ENCODE peak calls at places on chromosomes 3 and 15, in six cellular contexts. Y, R, E, T, F and K are unnamed samples.

GRCh38 chr3:52099006-52099405 is 42.6 kb upstream of the DUSP7 start:
- DNase-seq in Y (no peak), R (no peak), E (no peak), T (no peak), F (peak), K (no peak)

GRCh38 chr3:46467562-46467961 is 2.9 kb upstream of the LTF start:
- DNase-seq in Y (no peak), R (no peak), E (no peak), T (no peak), F (no peak), K (no peak)

GRCh38 chr3:81914254-81914653 is 152.8 kb upstream of the GBE1 start:
- DNase-seq in Y (no peak), R (no peak), E (no peak), T (no peak), F (no peak), K (no peak)

GRCh38 chr3:13887746-13888300 is 8.0 kb upstream of the WNT7A start:
- DNase-seq in Y (no peak), R (no peak), E (no peak), T (no peak), F (no peak), K (no peak)

GRCh38 chr3:54905230-54905888 is 22.5 kb downstream of the LRTM1 start:
- DNase-seq in Y (no peak), R (no peak), E (no peak), T (no peak), F (no peak), K (no peak)

GRCh38 chr3:123311201-123311600 is 109.5 kb downstream of the SEC22A start:
- DNase-seq in Y (no peak), R (no peak), E (no peak), T (no peak), F (no peak), K (no peak)

GRCh38 chr15:47384316-47384715 is 333.0 kb upstream of the SEMA6D start:
- DNase-seq in Y (no peak), R (no peak), E (no peak), T (no peak), F (no peak), K (no peak)

GRCh38 chr3:52317601-52318000 is 1.5 kb downstream of the DNAH1 start:
- DNase-seq in Y (peak), R (peak), E (no peak), T (peak), F (no peak), K (peak)

GRCh38 chr3:187811580-187812250 is 66.4 kb upstream of the BCL6 start:
- DNase-seq in Y (no peak), R (no peak), E (no peak), T (no peak), F (no peak), K (no peak)

GRCh38 chr3:146134348-146135117 is 26.5 kb downstream of the PLOD2 start:
- DNase-seq in Y (no peak), R (no peak), E (no peak), T (no peak), F (peak), K (no peak)

GRCh38 chr3:104005815-104006214 is 1360.9 kb upstream of the ALCAM start:
- DNase-seq in Y (no peak), R (no peak), E (no peak), T (no peak), F (peak), K (no peak)

GRCh38 chr3:171168086-171168485 is 141.6 kb upstream of the SLC2A2 start:
- DNase-seq in Y (no peak), R (no peak), E (no peak), T (no peak), F (peak), K (no peak)

GRCh38 chr15:67897646-67898045 is 57.8 kb upstream of the RNU6-1 start:
- DNase-seq in Y (no peak), R (no peak), E (no peak), T (no peak), F (no peak), K (no peak)

GRCh38 chr3:31978553-31978952 is 2.5 kb downstream of the OSBPL10 start:
- DNase-seq in Y (no peak), R (no peak), E (no peak), T (no peak), F (no peak), K (no peak)

GRCh38 chr3:67653425-67654098 is 850 bp downstream of the SUCLG2 start:
- DNase-seq in Y (no peak), R (no peak), E (no peak), T (no peak), F (peak), K (no peak)

GRCh38 chr3:47365213-47366153 is 15.3 kb upstream of the PTPN23 start:
- DNase-seq in Y (no peak), R (no peak), E (no peak), T (no peak), F (no peak), K (no peak)

GRCh38 chr3:195546130-195546560 is 3.0 kb upstream of the PPP1R2 start:
- DNase-seq in Y (no peak), R (no peak), E (no peak), T (no peak), F (peak), K (no peak)

GRCh38 chr3:121834734-121835709 is at the start of the genes EAF2 and IQCB1:
- DNase-seq in Y (peak), R (peak), E (peak), T (peak), F (peak), K (peak)
- TF ChIP-seq POLR2A in Y (peak), R (peak), E (peak), T (peak), F (peak), K (peak)

DNA sequence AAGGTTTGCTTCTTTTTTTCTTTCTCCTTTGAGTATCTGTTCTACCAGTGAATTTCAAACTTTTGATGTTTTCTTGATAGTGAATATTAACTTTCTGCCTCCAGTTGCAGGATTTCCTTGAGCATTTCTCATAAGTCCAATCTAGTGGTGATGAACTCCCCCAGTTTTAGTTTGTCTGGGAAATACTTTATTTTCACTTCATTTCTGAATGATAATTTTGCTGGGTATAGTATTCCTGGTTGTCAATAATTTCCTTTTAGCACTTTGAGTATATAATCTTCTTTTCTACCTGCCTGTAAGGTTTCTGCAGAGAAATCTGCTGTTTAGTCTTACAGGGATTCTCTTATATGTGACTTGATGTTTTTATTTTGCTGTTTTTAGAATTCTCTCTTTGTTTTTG is 21.0 kb downstream of the TPRG1 start:
- DNase-seq in Y (no peak), R (no peak), E (no peak), T (no peak), F (no peak), K (no peak)
- TF ChIP-seq POLR2AphosphoS5 in Y (no peak), R (no peak), E (no peak), T (no peak), F (no peak), K (no peak)

GRCh38 chr3:194541483-194541882 is 54.7 kb upstream of the ATP13A3 start:
- DNase-seq in Y (no peak), R (no peak), E (no peak), T (no peak), F (no peak), K (peak)
- TF ChIP-seq TAF1 in Y (no peak), R (no peak), E (no peak), T (no peak), F (no peak), K (no peak)

DNA sequence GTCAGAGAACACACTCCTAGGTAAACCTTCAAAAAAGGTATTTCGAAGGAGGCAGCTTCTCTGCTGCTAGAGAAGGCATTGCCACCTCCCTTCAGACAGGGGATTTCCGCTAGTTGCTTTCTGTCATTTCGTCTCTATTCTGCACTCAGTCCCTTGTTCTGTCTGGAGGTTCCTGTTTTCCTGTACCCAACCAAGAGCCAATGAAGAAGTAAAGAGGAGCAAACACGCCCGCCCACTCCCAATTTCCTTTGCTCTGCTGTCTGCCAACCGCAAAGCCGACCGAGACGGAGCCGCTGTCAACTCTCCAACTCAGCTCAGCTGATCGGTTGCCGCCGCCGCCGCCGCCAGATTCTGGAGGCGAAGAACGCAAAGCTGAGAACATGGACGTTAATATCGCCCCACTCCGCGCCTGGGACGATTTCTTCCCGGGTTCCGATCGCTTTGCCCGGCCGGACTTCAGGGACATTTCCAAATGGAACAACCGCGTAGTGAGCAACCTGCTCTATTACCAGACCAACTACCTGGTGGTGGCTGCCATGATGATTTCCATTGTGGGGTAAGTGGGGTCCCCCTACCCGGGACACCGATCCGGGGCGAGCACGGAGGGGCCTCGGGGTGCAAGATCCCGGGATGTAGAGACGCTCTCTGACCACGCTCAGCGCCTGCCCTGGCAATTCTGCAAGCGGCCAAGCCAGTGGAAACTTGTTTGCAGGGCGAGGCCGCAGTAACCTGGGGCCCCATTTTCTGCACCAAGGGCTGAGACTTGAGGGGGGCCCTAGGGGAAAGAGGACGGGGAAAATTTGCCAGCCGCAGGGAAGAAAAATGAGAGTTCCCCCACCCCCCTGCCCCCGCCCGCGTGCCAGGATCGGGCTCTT is at the start of gene ARL6IP5:
- DNase-seq in Y (no peak), R (peak), E (peak), T (peak), F (peak), K (peak)
- TF ChIP-seq POLR2A in Y (peak), R (peak), E (peak), T (no peak), F (no peak), K (peak)

DNA sequence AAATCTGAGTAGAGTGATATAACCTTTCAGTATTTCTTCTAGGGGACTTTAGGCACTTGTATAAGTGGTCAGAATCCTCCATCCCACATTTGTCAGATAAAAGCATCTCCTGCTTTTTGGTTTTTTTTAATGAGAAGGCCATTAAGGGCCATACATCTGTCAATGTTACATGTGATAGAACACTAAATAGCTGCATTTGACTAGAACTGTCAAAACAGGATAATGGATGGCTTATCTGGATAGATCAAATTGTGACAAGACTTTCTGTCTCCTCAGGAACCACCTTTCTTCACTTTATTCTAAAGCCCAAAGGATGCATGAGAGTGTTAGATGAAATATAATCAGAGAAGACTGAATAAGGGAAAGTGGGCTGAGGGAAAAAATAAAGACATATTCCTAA is 533.4 kb upstream of the TGFBR2 start:
- DNase-seq in Y (no peak), R (no peak), E (no peak), T (no peak), F (no peak), K (no peak)
- TF ChIP-seq POLR2AphosphoS5 in Y (no peak), R (no peak), E (no peak), T (no peak), F (no peak), K (no peak)

DNA sequence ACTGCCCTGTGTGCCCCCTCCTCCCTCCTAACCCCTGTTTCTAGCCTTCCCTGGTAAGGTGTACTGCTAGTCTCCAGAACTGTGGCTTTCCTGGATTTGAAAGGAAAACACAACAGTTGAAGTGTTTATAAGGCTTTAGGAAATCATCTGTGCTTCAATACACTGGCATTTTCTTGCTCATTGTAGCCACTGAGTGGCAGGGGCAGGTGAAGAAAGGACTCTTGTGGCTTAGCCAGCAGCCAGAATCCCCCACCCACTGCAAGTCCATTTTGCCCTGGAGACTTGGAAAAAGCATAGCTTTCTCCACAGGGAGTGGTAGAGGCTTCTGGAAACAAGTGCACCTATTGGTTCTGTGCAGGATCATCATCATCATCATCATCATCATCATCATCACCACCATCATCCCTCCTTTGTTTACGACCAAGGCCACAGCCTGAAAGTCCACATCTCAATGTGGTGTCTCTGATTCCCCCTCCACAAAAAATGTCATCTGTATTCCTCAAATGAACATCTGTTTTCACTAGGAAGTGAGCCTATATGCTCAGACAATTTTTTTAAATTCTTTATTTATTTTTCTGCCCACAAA is 33.4 kb downstream of the AQP9 start:
- DNase-seq in Y (no peak), R (no peak), E (no peak), T (no peak), F (no peak), K (no peak)
- TF ChIP-seq TAF1 in Y (no peak), R (no peak), E (no peak), T (no peak), F (no peak), K (no peak)

DNA sequence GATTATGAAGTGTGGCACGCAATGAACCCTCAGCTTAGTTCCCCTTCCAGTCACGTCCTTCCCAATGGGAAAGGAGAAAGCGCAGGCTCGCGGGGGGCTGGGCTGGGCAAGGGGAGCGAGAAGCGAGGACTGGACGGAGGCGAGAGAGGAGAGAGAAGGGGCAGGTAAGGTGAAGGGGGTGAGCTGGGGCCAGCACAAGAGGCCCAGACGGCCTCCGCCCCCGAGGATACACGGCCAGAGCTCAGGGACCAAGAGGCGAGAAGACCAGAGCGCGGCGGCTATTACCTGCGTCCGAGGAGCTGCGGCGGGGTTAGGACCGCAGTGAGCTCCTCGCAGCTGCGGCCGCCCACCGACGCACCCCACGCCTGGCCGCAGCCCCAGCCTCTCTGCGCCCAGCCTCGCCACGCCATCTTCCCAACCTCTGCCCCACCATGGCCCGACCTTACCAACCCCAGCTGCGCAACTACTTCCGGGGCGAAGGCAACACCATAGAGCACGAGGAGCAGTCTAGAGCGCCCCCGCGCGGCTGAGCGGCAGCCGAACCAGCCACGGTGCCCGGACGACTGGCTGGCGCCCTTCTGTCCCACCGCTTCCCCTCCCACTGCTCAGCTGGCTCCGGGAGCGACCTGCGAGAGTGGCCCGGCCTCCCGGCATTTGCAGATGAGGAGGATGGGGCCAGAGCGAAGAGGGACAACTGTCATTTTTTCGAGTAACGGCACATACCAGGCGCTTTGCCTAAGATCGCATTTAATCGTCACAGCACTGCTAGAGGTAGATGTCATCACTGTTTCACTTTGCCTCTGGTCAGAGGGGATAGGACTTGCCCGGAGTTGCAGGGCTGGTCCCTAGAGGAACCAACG is at the start of gene PARL:
- DNase-seq in Y (peak), R (peak), E (peak), T (peak), F (peak), K (peak)
- TF ChIP-seq POLR2A in Y (peak), R (peak), E (peak), T (peak), F (peak), K (peak)

GRCh38 chr3:62416109-62416508 is 42.8 kb upstream of the FEZF2 start:
- DNase-seq in Y (no peak), R (no peak), E (no peak), T (no peak), F (no peak), K (no peak)

GRCh38 chr3:62421275-62421674 is 47.9 kb upstream of the FEZF2 start:
- DNase-seq in Y (no peak), R (no peak), E (no peak), T (no peak), F (no peak), K (no peak)

GRCh38 chr3:62414786-62415185 is 41.4 kb upstream of the FEZF2 start:
- DNase-seq in Y (no peak), R (no peak), E (no peak), T (peak), F (no peak), K (no peak)

DNA sequence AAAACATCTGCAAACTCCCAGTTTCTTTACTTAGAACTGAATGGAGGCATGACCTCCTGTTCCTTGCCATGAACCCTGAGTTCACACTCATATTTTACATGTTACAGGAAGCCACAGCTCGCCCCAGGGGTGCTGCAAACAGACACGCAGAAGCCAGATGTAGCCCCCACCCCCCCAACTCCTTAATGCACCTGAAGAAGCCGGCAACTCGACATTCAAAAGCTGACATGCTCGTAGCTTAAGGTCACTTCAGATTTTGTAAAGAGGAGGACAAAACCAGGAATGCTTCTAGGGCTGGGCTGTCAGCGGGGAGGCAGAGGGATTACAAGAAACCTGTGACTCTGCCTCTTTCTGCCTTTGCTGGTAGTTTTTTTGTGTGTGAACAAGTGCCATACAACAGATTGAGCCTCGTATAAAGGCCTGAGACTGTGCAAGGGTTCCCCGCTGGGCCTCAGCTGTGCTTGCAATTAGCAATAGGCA is 42.0 kb upstream of the FEZF2 start:
- DNase-seq in Y (no peak), R (no peak), E (no peak), T (peak), F (no peak), K (no peak)
- TF ChIP-seq POLR2AphosphoS5 in Y (no peak), R (no peak), E (no peak), T (peak), F (no peak), K (no peak)

GRCh38 chr3:43423142-43423541 is 136.8 kb downstream of the SNRK start:
- DNase-seq in Y (no peak), R (no peak), E (no peak), T (no peak), F (no peak), K (no peak)
- TF ChIP-seq TAF1 in Y (no peak), R (no peak), E (no peak), T (no peak), F (no peak), K (no peak)

DNA sequence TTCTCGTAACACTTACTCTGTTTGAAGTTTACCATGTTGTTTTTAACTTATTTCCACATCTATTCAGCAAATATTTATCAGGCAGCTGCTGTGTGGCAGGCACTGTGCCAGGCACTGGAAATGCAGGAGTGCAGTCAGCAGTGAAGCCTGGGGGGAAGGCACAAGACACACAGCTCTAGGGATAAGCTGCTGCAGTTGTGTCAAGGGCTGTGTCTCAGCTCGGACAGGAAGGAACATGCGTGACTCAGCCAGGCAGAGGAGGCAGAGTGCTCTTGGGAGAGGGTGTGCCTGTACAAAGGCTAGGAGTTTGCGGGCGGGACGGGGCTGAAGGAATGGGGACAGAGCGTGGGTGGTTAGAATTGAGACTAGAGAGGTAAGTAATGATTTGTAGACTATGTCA is 24.7 kb downstream of the LYSMD4 start:
- DNase-seq in Y (no peak), R (no peak), E (no peak), T (no peak), F (no peak), K (no peak)
- TF ChIP-seq POLR2A in Y (no peak), R (no peak), E (no peak), T (no peak), F (no peak), K (no peak)